ENCODE peak calls at places on chromosomes 6 and 20, in six cellular contexts. T is caudate nucleus; L is omental fat pad; Q is right atrium auricular region; H is SK-N-DZ; E is activated CD4-positive, alpha-beta T cell treated with anti-CD3 and anti-CD28 coated beads, Interleukin-2, amount 10 ng/mL, durations not matched to agents 7 days and 5 days. W is an unnamed sample.

GRCh38 chr20:23870461-23870860 is 9.1 kb downstream of the CST5 start:
- DNase-seq in E (no peak), Q (no peak), L (no peak), T (no peak), H (no peak), W (no peak)

GRCh38 chr6:138422861-138423260 is 18.8 kb downstream of the HEBP2 start:
- DNase-seq in T (no peak), L (no peak), E (no peak), H (no peak), Q (no peak), W (no peak)

GRCh38 chr6:113018351-113019151 is 671.4 kb downstream of the RFPL4B start:
- DNase-seq in H (no peak), E (no peak), T (no peak), L (no peak), Q (peak), W (peak)

GRCh38 chr6:48933136-48933535 is 529.9 kb downstream of the MMUT start:
- DNase-seq in E (no peak), Q (no peak), T (no peak), H (no peak), L (no peak), W (no peak)

GRCh38 chr6:82906951-82907350 is 158.7 kb downstream of the UBE3D start:
- DNase-seq in L (no peak), T (no peak), H (no peak), Q (no peak), E (no peak), W (peak)

GRCh38 chr6:47631248-47632196 is 66.9 kb upstream of the ADGRF4 start:
- DNase-seq in Q (no peak), E (peak), H (peak), L (no peak), T (no peak), W (peak)

GRCh38 chr6:132131777-132132176 is 180.6 kb upstream of the CCN2 start:
- DNase-seq in T (no peak), Q (peak), E (no peak), H (no peak), L (no peak), W (peak)

GRCh38 chr6:105981002-105981887 is 104.9 kb upstream of the PRDM1 start:
- DNase-seq in L (no peak), Q (no peak), E (peak), T (no peak), H (no peak), W (no peak)

GRCh38 chr6:45972795-45973503 is 42.7 kb downstream of the CLIC5 start:
- DNase-seq in H (no peak), L (no peak), Q (no peak), E (no peak), T (no peak), W (no peak)

GRCh38 chr6:77368660-77369313 is 94.5 kb downstream of the HTR1B start:
- DNase-seq in H (no peak), T (no peak), Q (no peak), L (no peak), E (no peak), W (no peak)

GRCh38 chr6:156231353-156231752 is 545.8 kb upstream of the ARID1B start:
- DNase-seq in H (no peak), L (no peak), E (no peak), Q (no peak), T (no peak), W (no peak)

GRCh38 chr6:83192456-83192855 is 609 bp downstream of the PGM3 start:
- DNase-seq in E (no peak), T (no peak), L (no peak), H (no peak), Q (no peak), W (no peak)

GRCh38 chr6:36504982-36505381 is 42.3 kb downstream of the STK38 start:
- DNase-seq in H (no peak), L (no peak), Q (no peak), T (no peak), E (no peak), W (no peak)

GRCh38 chr20:32574296-32575226 is 10.6 kb downstream of the NOL4L start:
- DNase-seq in H (peak), T (peak), E (no peak), L (no peak), Q (no peak), W (peak)

GRCh38 chr20:32609993-32610896 is 25.1 kb upstream of the NOL4L start:
- DNase-seq in H (peak), E (no peak), L (no peak), T (no peak), Q (no peak), W (no peak)

GRCh38 chr6:110547266-110547964 is 71.0 kb upstream of the SLC22A16 start:
- DNase-seq in L (no peak), H (no peak), Q (no peak), T (no peak), E (no peak), W (no peak)

GRCh38 chr20:52565614-52566013 is 374.0 kb upstream of the ZFP64 start:
- DNase-seq in H (no peak), Q (no peak), L (no peak), E (no peak), T (no peak), W (no peak)

GRCh38 chr6:158311193-158311592 is 1.1 kb upstream of the TULP4 start:
- DNase-seq in E (no peak), L (no peak), T (no peak), H (no peak), Q (no peak), W (no peak)

GRCh38 chr6:150492941-150493340 is 106.7 kb upstream of the PLEKHG1 start:
- DNase-seq in L (no peak), Q (no peak), H (no peak), E (no peak), T (no peak), W (no peak)

GRCh38 chr6:24903681-24904080 is 32.1 kb downstream of the RIPOR2 start:
- DNase-seq in L (no peak), E (no peak), Q (no peak), T (no peak), H (no peak), W (no peak)

GRCh38 chr20:53302695-53303094 is 290.9 kb downstream of the ZNF217 start:
- DNase-seq in E (no peak), H (no peak), T (no peak), Q (no peak), L (no peak), W (no peak)

GRCh38 chr6:49743427-49743826 is 761 bp downstream of the CRISP3 start:
- DNase-seq in Q (no peak), L (no peak), T (no peak), H (no peak), E (no peak), W (no peak)

GRCh38 chr6:150184850-150185480 is 42.1 kb downstream of the PPP1R14C start:
- DNase-seq in Q (no peak), E (no peak), L (no peak), T (no peak), H (no peak), W (no peak)

GRCh38 chr6:52157301-52157930 is 28.8 kb upstream of the IL17A start:
- DNase-seq in T (no peak), L (no peak), H (no peak), Q (no peak), E (peak), W (no peak)

GRCh38 chr20:1536893-1537730 is 20.4 kb downstream of the SIRPD start:
- DNase-seq in L (no peak), E (no peak), T (no peak), H (no peak), Q (no peak), W (no peak)

GRCh38 chr20:63490416-63490815 is 8.5 kb downstream of the EEF1A2 start:
- DNase-seq in T (no peak), L (no peak), E (no peak), Q (no peak), H (no peak), W (no peak)

GRCh38 chr6:139855741-139856206 is 481.3 kb upstream of the CITED2 start:
- DNase-seq in E (no peak), L (no peak), H (no peak), T (no peak), Q (no peak), W (peak)

GRCh38 chr6:37283786-37284185 is 25.8 kb upstream of the TMEM217 start:
- DNase-seq in H (no peak), Q (peak), T (peak), E (no peak), L (no peak), W (no peak)

GRCh38 chr6:130931683-130932082 is 104.5 kb downstream of the SMLR1 start:
- DNase-seq in Q (no peak), E (no peak), H (no peak), T (no peak), L (no peak), W (no peak)

GRCh38 chr20:61127311-61128044 is 124.6 kb upstream of the CDH4 start:
- DNase-seq in H (no peak), L (no peak), Q (no peak), T (no peak), E (no peak), W (peak)

GRCh38 chr20:46023999-46024398 is 5.0 kb upstream of the SLC12A5 start:
- DNase-seq in Q (no peak), E (no peak), H (no peak), T (no peak), L (no peak), W (no peak)